ENCODE peak calls at places on chromosome 17, in four cellular contexts. J, K, A and V are unnamed samples.

GRCh38 chr17:33053641-33054040 is 62.0 kb downstream of the SPACA3 start:
- DNase-seq in J (no peak), K (no peak), A (no peak), V (no peak)

GRCh38 chr17:17417718-17418151 is 59.1 kb upstream of the MED9 start:
- DNase-seq in J (no peak), K (no peak), A (no peak), V (no peak)

GRCh38 chr17:14144513-14144912 is 75.2 kb downstream of the COX10 start:
- DNase-seq in J (no peak), K (no peak), A (no peak), V (no peak)

GRCh38 chr17:73030501-73030911 is 62.0 kb downstream of the SLC39A11 start:
- DNase-seq in J (no peak), K (no peak), A (no peak), V (no peak)

GRCh38 chr17:41107941-41108445 is 2.8 kb downstream of the KRTAP4-9 start:
- DNase-seq in J (no peak), K (no peak), A (no peak), V (no peak)

GRCh38 chr17:13135496-13135895 is 117.7 kb upstream of the ELAC2 start:
- DNase-seq in J (no peak), K (no peak), A (no peak), V (no peak)

GRCh38 chr17:72710834-72711233 is 381.7 kb downstream of the SLC39A11 start:
- DNase-seq in J (no peak), K (no peak), A (no peak), V (no peak)

GRCh38 chr17:8649157-8650118 is 18.9 kb upstream of the MYH10 start:
- DNase-seq in J (peak), K (no peak), A (no peak), V (no peak)

GRCh38 chr17:67245694-67246397 is 850 bp upstream of the HELZ start:
- DNase-seq in J (no peak), K (peak), A (no peak), V (no peak)

GRCh38 chr17:48444531-48445247 is 14.7 kb upstream of the SKAP1 start:
- DNase-seq in J (no peak), K (no peak), A (no peak), V (no peak)

GRCh38 chr17:56099649-56100048 is 53.6 kb upstream of the ANKFN1 start:
- DNase-seq in J (no peak), K (no peak), A (no peak), V (no peak)

GRCh38 chr17:1931759-1932579 is 93.2 kb downstream of the RTN4RL1 start:
- DNase-seq in J (no peak), K (peak), A (peak), V (no peak)

GRCh38 chr17:7405413-7405881 is 1.6 kb upstream of the TMEM256 start:
- DNase-seq in J (no peak), K (no peak), A (no peak), V (no peak)

GRCh38 chr17:61404702-61405046 is 5.0 kb downstream of the TBX2 start:
- DNase-seq in J (no peak), K (no peak), A (no peak), V (no peak)

GRCh38 chr17:27473748-27474609 is 17.7 kb downstream of the KSR1 start:
- DNase-seq in J (no peak), K (peak), A (no peak), V (no peak)

GRCh38 chr17:40551874-40552768 is 13.2 kb downstream of the CCR7 start:
- DNase-seq in J (peak), K (no peak), A (no peak), V (no peak)

GRCh38 chr17:72693147-72693878 is 399.2 kb downstream of the SLC39A11 start:
- DNase-seq in J (no peak), K (no peak), A (no peak), V (no peak)

GRCh38 chr17:59154335-59154720 is 658 bp downstream of the SKA2 start:
- DNase-seq in J (no peak), K (no peak), A (no peak), V (no peak)

GRCh38 chr17:48294193-48294909 is 135.7 kb downstream of the SKAP1 start:
- DNase-seq in J (no peak), K (no peak), A (no peak), V (no peak)

GRCh38 chr17:48586355-48586924 is 3.6 kb downstream of the HOXB3 start:
- DNase-seq in J (no peak), K (no peak), A (no peak), V (no peak)

GRCh38 chr17:38509008-38509771 is 80.9 kb downstream of the ARHGAP23 start:
- DNase-seq in J (peak), K (peak), A (no peak), V (peak)

GRCh38 chr17:65332375-65332774 is 195.2 kb downstream of the RGS9 start:
- DNase-seq in J (peak), K (no peak), A (no peak), V (no peak)

GRCh38 chr17:40323731-40324650 is 15.0 kb downstream of the RARA start:
- DNase-seq in J (no peak), K (peak), A (no peak), V (no peak)

GRCh38 chr17:79947351-79948031 is 88.2 kb downstream of the TBC1D16 start:
- DNase-seq in J (no peak), K (peak), A (no peak), V (no peak)

GRCh38 chr17:72602517-72603345 is 481.9 kb downstream of the SOX9 start:
- DNase-seq in J (no peak), K (no peak), A (peak), V (no peak)

GRCh38 chr17:75087558-75088453 is at the start of gene SLC16A5:
- DNase-seq in J (no peak), K (peak), A (peak), V (no peak)

GRCh38 chr17:78546476-78546875 is 30.7 kb downstream of the DNAH17 start:
- DNase-seq in J (no peak), K (no peak), A (no peak), V (no peak)

GRCh38 chr17:39009471-39010085 is 42.4 kb upstream of the FBXO47 start:
- DNase-seq in J (no peak), K (no peak), A (no peak), V (peak)

GRCh38 chr17:10737168-10737622 is 7.4 kb upstream of the TMEM220 start:
- DNase-seq in J (peak), K (peak), A (no peak), V (peak)

GRCh38 chr17:10019941-10020403 is 114.9 kb upstream of the RCVRN start:
- DNase-seq in J (no peak), K (no peak), A (no peak), V (no peak)

GRCh38 chr17:1227917-1228751 is 42.1 kb upstream of the BHLHA9 start:
- DNase-seq in J (no peak), K (peak), A (no peak), V (no peak)

GRCh38 chr17:37708008-37708615 is 36.7 kb downstream of the HNF1B start:
- DNase-seq in J (no peak), K (no peak), A (no peak), V (no peak)

GRCh38 chr17:81354252-81354943 is 40.9 kb upstream of the BAHCC1 start:
- DNase-seq in J (no peak), K (no peak), A (no peak), V (no peak)

GRCh38 chr17:81364278-81365147 is 30.7 kb upstream of the BAHCC1 start:
- DNase-seq in J (no peak), K (no peak), A (no peak), V (no peak)

GRCh38 chr17:81365148-81365600 is 30.1 kb upstream of the BAHCC1 start:
- DNase-seq in J (no peak), K (no peak), A (no peak), V (no peak)

GRCh38 chr17:81354944-81355327 is 40.3 kb upstream of the BAHCC1 start:
- DNase-seq in J (no peak), K (no peak), A (no peak), V (no peak)

DNA sequence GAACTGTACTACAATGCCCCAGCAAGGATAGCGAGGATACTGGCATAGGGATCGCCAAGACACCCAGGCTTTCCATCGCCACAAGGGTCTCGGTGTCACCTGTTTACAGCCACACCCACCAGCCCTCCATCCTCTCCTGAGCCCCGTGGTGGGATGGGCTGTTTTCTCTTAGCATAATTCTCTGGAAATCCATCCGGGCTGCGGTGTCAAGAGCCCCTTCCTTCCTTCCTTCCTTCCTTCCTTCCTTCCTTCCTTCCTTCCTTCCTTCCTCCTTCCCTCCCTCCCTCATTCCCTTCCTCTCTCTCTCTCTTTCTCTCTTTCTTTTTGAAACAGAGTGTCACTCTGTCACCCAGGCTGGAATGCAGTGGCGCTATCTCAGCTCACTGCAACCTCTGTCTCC is 36.0 kb upstream of the BAHCC1 start:
- DNase-seq in J (no peak), K (no peak), A (no peak), V (no peak)
- H3K27ac ChIP-seq in J (no peak), K (no peak), A (no peak), V (no peak)

GRCh38 chr17:45432405-45433113 is at the start of gene ARHGAP27:
- DNase-seq in J (no peak), K (peak), A (no peak), V (no peak)

GRCh38 chr17:45435481-45435880 is 2.8 kb upstream of the ARHGAP27 start:
- DNase-seq in J (no peak), K (no peak), A (no peak), V (no peak)

GRCh38 chr17:45430738-45431530 is 1.7 kb downstream of the ARHGAP27 start:
- DNase-seq in J (no peak), K (no peak), A (no peak), V (no peak)

GRCh38 chr17:45431531-45432404 is 902 bp downstream of the ARHGAP27 start:
- DNase-seq in J (no peak), K (peak), A (no peak), V (peak)

DNA sequence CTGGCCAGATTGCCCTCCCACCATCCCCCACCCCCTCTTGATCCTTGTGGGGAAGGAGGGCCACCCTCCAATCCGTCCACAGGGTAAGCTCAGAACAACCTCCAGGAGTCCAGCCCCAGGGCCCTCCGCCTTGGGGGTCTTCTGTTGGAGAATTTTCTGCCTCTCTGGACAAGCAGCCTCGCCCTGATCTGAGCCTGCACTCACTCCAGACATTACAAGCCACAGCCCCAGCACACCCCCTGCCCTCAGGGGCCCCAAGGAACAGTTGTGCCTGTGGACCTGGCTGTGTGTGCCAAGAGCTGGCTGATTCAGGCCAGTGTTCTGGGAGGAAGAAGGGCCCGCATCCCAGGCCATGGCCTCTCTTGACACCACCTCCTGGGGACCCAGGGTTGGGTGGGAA is 466 bp upstream of the ARHGAP27 start:
- DNase-seq in J (no peak), K (no peak), A (no peak), V (no peak)
- H3K27ac ChIP-seq in J (no peak), K (peak), A (no peak), V (no peak)

GRCh38 chr17:77027271-77027670 is 113.5 kb upstream of the SEC14L1 start:
- DNase-seq in J (no peak), K (no peak), A (no peak), V (no peak)

GRCh38 chr17:77033892-77034404 is 106.8 kb upstream of the SEC14L1 start:
- DNase-seq in J (no peak), K (no peak), A (no peak), V (no peak)

GRCh38 chr17:77025781-77026180 is 115.0 kb upstream of the SEC14L1 start:
- DNase-seq in J (no peak), K (no peak), A (no peak), V (no peak)

GRCh38 chr17:77032929-77033328 is 107.8 kb upstream of the SEC14L1 start:
- DNase-seq in J (no peak), K (no peak), A (no peak), V (no peak)

GRCh38 chr17:77028900-77029299 is 111.9 kb upstream of the SEC14L1 start:
- DNase-seq in J (no peak), K (no peak), A (no peak), V (no peak)
- H3K27ac ChIP-seq in J (no peak), K (no peak), A (no peak), V (no peak)

GRCh38 chr17:31320231-31320630 is 1.2 kb downstream of the EVI2A start:
- DNase-seq in J (no peak), K (no peak), A (no peak), V (no peak)
- H3K27ac ChIP-seq in J (no peak), K (no peak), A (no peak), V (peak)